ENCODE peak calls at places on chromosomes 12 and 14, in eight cellular contexts. One of them, this sample, is unnamed.

GRCh38 chr14:95321201-95321600 is 1.5 kb upstream of the CLMN start:
- DNase-seq in PC-3: no peak
- DNase-seq in fibroblast of lung: no peak
- DNase-seq in K562: no peak
- DNase-seq in HCT116: no peak
- DNase-seq in astrocyte: no peak
- DNase-seq in keratinocyte: no peak
- DNase-seq in GM23338: no peak
- DNase-seq in this sample: no peak

GRCh38 chr12:45518516-45519235 is 210.8 kb upstream of the ARID2 start:
- DNase-seq in keratinocyte: no peak
- DNase-seq in astrocyte: no peak
- DNase-seq in HCT116: no peak
- DNase-seq in PC-3: no peak
- DNase-seq in fibroblast of lung: no peak
- DNase-seq in GM23338: no peak
- DNase-seq in K562: no peak
- DNase-seq in this sample: no peak

GRCh38 chr12:65620026-65620425 is 204.3 kb upstream of the HMGA2 start:
- DNase-seq in astrocyte: no peak
- DNase-seq in HCT116: no peak
- DNase-seq in PC-3: no peak
- DNase-seq in fibroblast of lung: peak
- DNase-seq in GM23338: no peak
- DNase-seq in keratinocyte: no peak
- DNase-seq in K562: no peak
- DNase-seq in this sample: no peak

GRCh38 chr12:56688129-56688845 is at the start of gene PTGES3:
- DNase-seq in astrocyte: peak
- DNase-seq in GM23338: peak
- DNase-seq in HCT116: peak
- DNase-seq in keratinocyte: peak
- DNase-seq in fibroblast of lung: peak
- DNase-seq in PC-3: peak
- DNase-seq in K562: peak
- DNase-seq in this sample: peak

GRCh38 chr14:92491782-92492181 is 21.8 kb upstream of the RIN3 start:
- DNase-seq in PC-3: no peak
- DNase-seq in astrocyte: no peak
- DNase-seq in GM23338: no peak
- DNase-seq in K562: no peak
- DNase-seq in keratinocyte: no peak
- DNase-seq in HCT116: no peak
- DNase-seq in fibroblast of lung: no peak
- DNase-seq in this sample: no peak

GRCh38 chr12:106192659-106193403 is 54.1 kb upstream of the NUAK1 start:
- DNase-seq in GM23338: no peak
- DNase-seq in astrocyte: no peak
- DNase-seq in PC-3: no peak
- DNase-seq in K562: no peak
- DNase-seq in keratinocyte: no peak
- DNase-seq in fibroblast of lung: no peak
- DNase-seq in HCT116: no peak
- DNase-seq in this sample: peak

GRCh38 chr14:97185186-97185585 is 388.0 kb downstream of the VRK1 start:
- DNase-seq in PC-3: peak
- DNase-seq in astrocyte: no peak
- DNase-seq in GM23338: peak
- DNase-seq in K562: no peak
- DNase-seq in fibroblast of lung: no peak
- DNase-seq in keratinocyte: no peak
- DNase-seq in HCT116: no peak
- DNase-seq in this sample: no peak

GRCh38 chr12:12086331-12086730 is 15.6 kb downstream of the BCL2L14 start:
- DNase-seq in K562: no peak
- DNase-seq in fibroblast of lung: no peak
- DNase-seq in PC-3: peak
- DNase-seq in astrocyte: no peak
- DNase-seq in keratinocyte: no peak
- DNase-seq in HCT116: no peak
- DNase-seq in GM23338: no peak
- DNase-seq in this sample: no peak

GRCh38 chr12:7136071-7136470 is 5.9 kb downstream of the CLSTN3 start:
- DNase-seq in HCT116: no peak
- DNase-seq in K562: no peak
- DNase-seq in fibroblast of lung: no peak
- DNase-seq in astrocyte: no peak
- DNase-seq in keratinocyte: no peak
- DNase-seq in GM23338: no peak
- DNase-seq in PC-3: no peak
- DNase-seq in this sample: no peak

GRCh38 chr12:44833561-44833960 is 42.6 kb downstream of the NELL2 start:
- DNase-seq in GM23338: no peak
- DNase-seq in keratinocyte: no peak
- DNase-seq in fibroblast of lung: no peak
- DNase-seq in K562: no peak
- DNase-seq in astrocyte: no peak
- DNase-seq in HCT116: no peak
- DNase-seq in PC-3: no peak
- DNase-seq in this sample: no peak

GRCh38 chr14:75279153-75279738 is 618 bp downstream of the FOS start:
- DNase-seq in keratinocyte: no peak
- DNase-seq in GM23338: peak
- DNase-seq in PC-3: no peak
- DNase-seq in HCT116: no peak
- DNase-seq in fibroblast of lung: peak
- DNase-seq in astrocyte: peak
- DNase-seq in K562: peak
- DNase-seq in this sample: peak

GRCh38 chr12:119096429-119097202 is 82.1 kb upstream of the HSPB8 start:
- DNase-seq in K562: no peak
- DNase-seq in GM23338: peak
- DNase-seq in keratinocyte: no peak
- DNase-seq in HCT116: no peak
- DNase-seq in fibroblast of lung: no peak
- DNase-seq in PC-3: no peak
- DNase-seq in astrocyte: no peak
- DNase-seq in this sample: no peak

GRCh38 chr14:23571701-23572523 is 4.3 kb upstream of the AP1G2 start:
- DNase-seq in fibroblast of lung: no peak
- DNase-seq in astrocyte: no peak
- DNase-seq in K562: no peak
- DNase-seq in HCT116: no peak
- DNase-seq in GM23338: no peak
- DNase-seq in PC-3: no peak
- DNase-seq in keratinocyte: no peak
- DNase-seq in this sample: no peak

GRCh38 chr12:122891661-122892525 is 4.0 kb downstream of the VPS37B start:
- DNase-seq in GM23338: peak
- DNase-seq in K562: no peak
- DNase-seq in astrocyte: peak
- DNase-seq in HCT116: no peak
- DNase-seq in fibroblast of lung: peak
- DNase-seq in keratinocyte: no peak
- DNase-seq in PC-3: peak
- DNase-seq in this sample: peak

DNA sequence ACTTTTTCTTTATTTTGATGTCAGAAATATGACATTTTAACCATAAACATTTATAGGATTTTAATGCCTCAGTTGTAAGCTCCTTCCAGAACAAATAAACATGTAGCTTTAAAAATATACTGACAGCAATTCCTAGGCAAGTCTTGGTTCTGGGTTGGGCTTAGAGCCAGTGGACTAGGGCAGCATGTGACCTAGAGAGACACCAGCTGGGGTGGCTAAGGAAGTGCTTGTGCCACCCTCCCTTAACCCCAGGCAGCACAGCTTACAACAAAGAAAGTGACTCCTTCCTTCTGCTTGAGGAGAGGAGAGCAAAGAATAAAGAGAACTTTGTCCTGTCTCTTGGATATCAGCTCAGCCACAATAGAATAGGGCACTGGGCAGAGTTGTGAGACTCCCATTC is 61.6 kb upstream of the KTN1 start:
- DNase-seq in astrocyte: no peak
- DNase-seq in fibroblast of lung: peak
- DNase-seq in PC-3: no peak
- DNase-seq in HCT116: no peak
- DNase-seq in K562: no peak
- DNase-seq in GM23338: no peak
- DNase-seq in keratinocyte: no peak
- DNase-seq in this sample: no peak
- H3K4me3 ChIP-seq in astrocyte: no peak
- H3K4me3 ChIP-seq in fibroblast of lung: no peak
- H3K4me3 ChIP-seq in PC-3: no peak
- H3K4me3 ChIP-seq in HCT116: no peak
- H3K4me3 ChIP-seq in K562: no peak
- H3K4me3 ChIP-seq in GM23338: no peak
- H3K4me3 ChIP-seq in keratinocyte: no peak
- H3K4me3 ChIP-seq in this sample: no peak

GRCh38 chr12:132560421-132560830 is 50.0 kb downstream of the LRCOL1 start:
- DNase-seq in astrocyte: no peak
- DNase-seq in K562: peak
- DNase-seq in fibroblast of lung: no peak
- DNase-seq in keratinocyte: no peak
- DNase-seq in PC-3: peak
- DNase-seq in GM23338: peak
- DNase-seq in HCT116: no peak
- DNase-seq in this sample: peak
- TF ChIP-seq EZH2 in astrocyte: no peak
- TF ChIP-seq EZH2 in K562: no peak
- TF ChIP-seq EZH2 in fibroblast of lung: no peak
- TF ChIP-seq EZH2 in keratinocyte: no peak
- TF ChIP-seq EZH2 in PC-3: no peak
- TF ChIP-seq EZH2 in GM23338: no peak
- TF ChIP-seq EZH2 in HCT116: no peak
- TF ChIP-seq EZH2 in this sample: no peak

DNA sequence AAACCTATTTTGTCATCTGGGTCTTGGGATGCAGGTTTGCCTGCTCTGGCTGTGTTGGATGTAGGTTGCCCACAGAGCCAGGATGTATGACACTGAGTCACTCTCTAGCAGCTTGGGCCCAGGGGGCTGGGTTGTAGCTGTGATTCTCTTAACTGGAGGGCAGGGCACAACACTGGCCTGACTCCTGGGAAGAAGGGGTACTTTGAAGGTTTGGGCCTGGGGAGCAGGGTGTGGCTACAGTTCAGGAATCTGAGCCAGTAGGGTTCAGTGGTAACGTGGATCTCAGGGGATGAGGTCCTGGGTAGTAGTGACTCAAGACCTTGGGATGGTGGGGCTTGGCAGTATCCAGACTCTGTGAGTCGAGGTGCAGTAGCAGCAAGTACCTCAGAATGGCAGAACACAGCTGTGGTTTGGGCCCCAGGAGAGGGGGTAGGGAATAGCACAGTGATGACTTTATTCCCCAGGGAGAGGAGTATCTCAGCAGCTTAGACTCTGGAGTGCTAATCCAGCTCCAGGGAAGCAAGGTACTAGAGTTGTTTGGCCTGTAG is 25.7 kb downstream of the TBC1D15 start:
- DNase-seq in PC-3: peak
- DNase-seq in HCT116: no peak
- DNase-seq in astrocyte: peak
- DNase-seq in K562: no peak
- DNase-seq in fibroblast of lung: peak
- DNase-seq in GM23338: no peak
- DNase-seq in keratinocyte: peak
- DNase-seq in this sample: peak
- H3K4me3 ChIP-seq in PC-3: no peak
- H3K4me3 ChIP-seq in HCT116: no peak
- H3K4me3 ChIP-seq in astrocyte: peak
- H3K4me3 ChIP-seq in K562: no peak
- H3K4me3 ChIP-seq in fibroblast of lung: no peak
- H3K4me3 ChIP-seq in GM23338: no peak
- H3K4me3 ChIP-seq in keratinocyte: no peak
- H3K4me3 ChIP-seq in this sample: peak

DNA sequence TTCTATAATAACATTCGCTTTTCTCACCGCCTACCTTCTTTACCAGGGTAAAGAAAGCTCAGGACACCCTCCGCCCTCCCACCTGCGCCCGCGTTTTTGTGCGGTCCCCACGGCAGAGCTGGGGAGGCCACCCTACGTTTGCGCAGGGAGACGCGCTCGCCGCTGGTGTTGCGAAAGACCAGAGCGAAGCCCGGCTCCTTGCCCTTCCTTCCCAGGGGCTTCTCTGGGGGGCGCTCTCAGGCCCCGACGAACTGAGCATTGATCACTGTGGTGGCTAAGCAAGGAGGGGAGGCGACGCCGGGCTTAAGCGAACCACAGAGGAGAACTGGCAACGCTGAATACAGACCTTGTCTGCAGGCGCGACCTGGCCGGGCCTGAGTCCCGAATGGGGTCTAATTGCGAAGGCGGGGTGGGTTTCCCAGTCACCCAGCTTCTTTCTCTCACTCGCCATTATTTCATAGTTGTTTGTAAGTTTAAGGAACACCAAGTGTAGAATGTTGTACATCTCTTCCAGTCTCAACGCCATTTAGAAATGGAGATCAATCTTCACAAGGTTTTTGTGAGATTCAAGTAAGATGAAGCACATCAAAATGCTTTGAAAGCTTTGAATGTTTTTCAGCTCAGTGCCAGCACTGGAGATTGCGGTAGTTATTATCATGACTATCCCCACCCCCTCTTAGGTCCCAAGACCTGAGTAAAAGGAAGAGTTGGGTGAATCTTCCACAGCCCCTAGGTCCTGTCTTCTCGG is 1.7 kb upstream of the NKX2-1 start:
- DNase-seq in astrocyte: no peak
- DNase-seq in HCT116: no peak
- DNase-seq in GM23338: peak
- DNase-seq in keratinocyte: no peak
- DNase-seq in K562: no peak
- DNase-seq in PC-3: no peak
- DNase-seq in fibroblast of lung: no peak
- DNase-seq in this sample: no peak
- TF ChIP-seq EZH2 in astrocyte: no peak
- TF ChIP-seq EZH2 in HCT116: no peak
- TF ChIP-seq EZH2 in GM23338: peak
- TF ChIP-seq EZH2 in keratinocyte: peak
- TF ChIP-seq EZH2 in K562: no peak
- TF ChIP-seq EZH2 in PC-3: no peak
- TF ChIP-seq EZH2 in fibroblast of lung: peak
- TF ChIP-seq EZH2 in this sample: no peak

DNA sequence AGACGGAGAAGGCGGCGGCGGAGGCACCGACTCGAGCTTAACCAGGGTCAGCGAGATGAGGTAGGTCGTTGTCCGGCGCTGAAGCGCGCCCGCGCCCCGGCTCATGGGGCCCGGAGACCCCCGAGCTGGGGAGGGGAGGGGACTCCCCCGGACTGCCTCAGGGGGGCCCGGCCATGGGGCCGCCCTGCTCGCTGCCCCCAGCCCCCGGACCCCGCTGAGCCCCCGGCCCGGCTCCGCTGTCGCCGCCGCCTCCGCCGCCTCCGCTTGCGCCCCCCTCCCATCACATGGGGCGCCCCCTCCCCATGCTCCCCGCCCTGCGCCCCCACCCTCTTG is 434 bp downstream of the AGAP2 start:
- DNase-seq in astrocyte: no peak
- DNase-seq in keratinocyte: no peak
- DNase-seq in PC-3: no peak
- DNase-seq in GM23338: no peak
- DNase-seq in K562: no peak
- DNase-seq in HCT116: no peak
- DNase-seq in fibroblast of lung: no peak
- DNase-seq in this sample: no peak
- H3K4me3 ChIP-seq in astrocyte: no peak
- H3K4me3 ChIP-seq in keratinocyte: no peak
- H3K4me3 ChIP-seq in PC-3: peak
- H3K4me3 ChIP-seq in GM23338: peak
- H3K4me3 ChIP-seq in K562: no peak
- H3K4me3 ChIP-seq in HCT116: no peak
- H3K4me3 ChIP-seq in fibroblast of lung: peak
- H3K4me3 ChIP-seq in this sample: peak